ENCODE peak calls at places on chromosome 16, in five cellular contexts. One of them, this sample, is unnamed. For H3K4me1 and H3K9me3, the result is how much of the 10 kb centered on the place peaks cover.

GRCh38 chr16:81767987-81768592 is 11.0 kb upstream of the PLCG2 start:
- DNase-seq in A549: peak
- DNase-seq in kidney: peak
- DNase-seq in endothelial cell of umbilical vein: no peak
- DNase-seq in body of pancreas: peak
- DNase-seq in this sample: peak

GRCh38 chr16:89563639-89564392 is 3.3 kb downstream of the RPL13 start:
- DNase-seq in A549: no peak
- DNase-seq in body of pancreas: peak
- DNase-seq in endothelial cell of umbilical vein: no peak
- DNase-seq in kidney: no peak
- DNase-seq in this sample: no peak

GRCh38 chr16:57505169-57505568 is 18.9 kb upstream of the DOK4 start:
- DNase-seq in kidney: peak
- DNase-seq in body of pancreas: no peak
- DNase-seq in endothelial cell of umbilical vein: no peak
- DNase-seq in A549: no peak
- DNase-seq in this sample: no peak

GRCh38 chr16:59886021-59886420 is 1151.9 kb upstream of the GOT2 start:
- DNase-seq in endothelial cell of umbilical vein: peak
- DNase-seq in kidney: no peak
- DNase-seq in A549: peak
- DNase-seq in body of pancreas: no peak
- DNase-seq in this sample: no peak

GRCh38 chr16:74727903-74728302 is 27.2 kb upstream of the MLKL start:
- DNase-seq in body of pancreas: no peak
- DNase-seq in endothelial cell of umbilical vein: no peak
- DNase-seq in A549: no peak
- DNase-seq in kidney: no peak
- DNase-seq in this sample: no peak

GRCh38 chr16:27195068-27195741 is 8.1 kb upstream of the KDM8 start:
- DNase-seq in endothelial cell of umbilical vein: no peak
- DNase-seq in kidney: no peak
- DNase-seq in body of pancreas: no peak
- DNase-seq in A549: no peak
- DNase-seq in this sample: no peak

GRCh38 chr16:8713635-8714097 is 39.2 kb downstream of the ABAT start:
- DNase-seq in body of pancreas: no peak
- DNase-seq in kidney: no peak
- DNase-seq in A549: no peak
- DNase-seq in endothelial cell of umbilical vein: no peak
- DNase-seq in this sample: no peak

GRCh38 chr16:85989863-85990643 is 91.1 kb downstream of the IRF8 start:
- DNase-seq in body of pancreas: no peak
- DNase-seq in A549: no peak
- DNase-seq in endothelial cell of umbilical vein: no peak
- DNase-seq in kidney: peak
- DNase-seq in this sample: no peak

GRCh38 chr16:54870151-54870550 is 60.5 kb upstream of the IRX5 start:
- DNase-seq in A549: no peak
- DNase-seq in kidney: no peak
- DNase-seq in endothelial cell of umbilical vein: no peak
- DNase-seq in body of pancreas: no peak
- DNase-seq in this sample: no peak

GRCh38 chr16:4505356-4506153 is 29.4 kb downstream of the HMOX2 start:
- DNase-seq in endothelial cell of umbilical vein: no peak
- DNase-seq in body of pancreas: no peak
- DNase-seq in A549: no peak
- DNase-seq in kidney: no peak
- DNase-seq in this sample: peak

GRCh38 chr16:24800586-24800985 is 45.2 kb upstream of the SLC5A11 start:
- DNase-seq in body of pancreas: no peak
- DNase-seq in kidney: no peak
- DNase-seq in endothelial cell of umbilical vein: peak
- DNase-seq in A549: peak
- DNase-seq in this sample: no peak

GRCh38 chr16:75555213-75555706 is 792 bp downstream of the TMEM231 start:
- DNase-seq in endothelial cell of umbilical vein: peak
- DNase-seq in body of pancreas: peak
- DNase-seq in A549: peak
- DNase-seq in kidney: peak
- DNase-seq in this sample: peak

GRCh38 chr16:18829221-18829620 is 27.9 kb upstream of the ARL6IP1 start:
- DNase-seq in body of pancreas: no peak
- DNase-seq in A549: no peak
- DNase-seq in endothelial cell of umbilical vein: no peak
- DNase-seq in kidney: no peak
- DNase-seq in this sample: no peak

GRCh38 chr16:75488322-75488721 is 6.9 kb downstream of the CHST6 start:
- DNase-seq in A549: no peak
- DNase-seq in kidney: no peak
- DNase-seq in endothelial cell of umbilical vein: no peak
- DNase-seq in body of pancreas: no peak
- DNase-seq in this sample: no peak

GRCh38 chr16:78452030-78452429 is 352.6 kb downstream of the WWOX start:
- DNase-seq in endothelial cell of umbilical vein: no peak
- DNase-seq in body of pancreas: no peak
- DNase-seq in kidney: no peak
- DNase-seq in A549: no peak
- DNase-seq in this sample: no peak

GRCh38 chr16:55663770-55664677 is 8.2 kb downstream of the SLC6A2 start:
- DNase-seq in body of pancreas: no peak
- DNase-seq in A549: no peak
- DNase-seq in kidney: no peak
- DNase-seq in endothelial cell of umbilical vein: no peak
- DNase-seq in this sample: no peak

GRCh38 chr16:9119795-9120194 is 28.4 kb downstream of the HAPSTR1 start:
- DNase-seq in kidney: no peak
- DNase-seq in endothelial cell of umbilical vein: no peak
- DNase-seq in A549: peak
- DNase-seq in body of pancreas: no peak
- DNase-seq in this sample: no peak

GRCh38 chr16:24346734-24347133 is 90.6 kb downstream of the CACNG3 start:
- DNase-seq in kidney: no peak
- DNase-seq in body of pancreas: no peak
- DNase-seq in endothelial cell of umbilical vein: no peak
- DNase-seq in A549: no peak
- DNase-seq in this sample: no peak

GRCh38 chr16:77406680-77407079 is 28.2 kb downstream of the ADAMTS18 start:
- DNase-seq in kidney: no peak
- DNase-seq in body of pancreas: no peak
- DNase-seq in endothelial cell of umbilical vein: peak
- DNase-seq in A549: peak
- DNase-seq in this sample: no peak

GRCh38 chr16:64339052-64339770 is 782.7 kb downstream of the CDH11 start:
- DNase-seq in endothelial cell of umbilical vein: no peak
- DNase-seq in kidney: no peak
- DNase-seq in A549: no peak
- DNase-seq in body of pancreas: no peak
- DNase-seq in this sample: no peak

GRCh38 chr16:15605869-15606520 is 37.0 kb downstream of the MARF1 start:
- DNase-seq in A549: no peak
- DNase-seq in endothelial cell of umbilical vein: no peak
- DNase-seq in body of pancreas: no peak
- DNase-seq in kidney: no peak
- DNase-seq in this sample: peak

GRCh38 chr16:56282455-56282854 is 91.2 kb downstream of the GNAO1 start:
- DNase-seq in kidney: no peak
- DNase-seq in body of pancreas: no peak
- DNase-seq in endothelial cell of umbilical vein: no peak
- DNase-seq in A549: no peak
- DNase-seq in this sample: no peak

GRCh38 chr16:51002889-51003490 is 148.1 kb downstream of the SALL1 start:
- DNase-seq in body of pancreas: peak
- DNase-seq in A549: no peak
- DNase-seq in kidney: no peak
- DNase-seq in endothelial cell of umbilical vein: no peak
- DNase-seq in this sample: peak

GRCh38 chr16:57534881-57535658 is 1.3 kb downstream of the CCDC102A start:
- DNase-seq in endothelial cell of umbilical vein: no peak
- DNase-seq in A549: no peak
- DNase-seq in body of pancreas: no peak
- DNase-seq in kidney: peak
- DNase-seq in this sample: no peak

GRCh38 chr16:3618782-3619166 is 7.4 kb upstream of the SLX4 start:
- DNase-seq in body of pancreas: no peak
- DNase-seq in kidney: no peak
- DNase-seq in A549: peak
- DNase-seq in endothelial cell of umbilical vein: no peak
- DNase-seq in this sample: peak

GRCh38 chr16:52114414-52114813 is 432.5 kb downstream of the TOX3 start:
- DNase-seq in A549: peak
- DNase-seq in endothelial cell of umbilical vein: no peak
- DNase-seq in body of pancreas: peak
- DNase-seq in kidney: no peak
- DNase-seq in this sample: peak

GRCh38 chr16:56601325-56601724 is 7.1 kb upstream of the MT2A start:
- DNase-seq in A549: no peak
- DNase-seq in body of pancreas: no peak
- DNase-seq in endothelial cell of umbilical vein: no peak
- DNase-seq in kidney: no peak
- DNase-seq in this sample: no peak

GRCh38 chr16:89917773-89918452 is 749 bp upstream of the MC1R start:
- DNase-seq in A549: peak
- DNase-seq in kidney: peak
- DNase-seq in body of pancreas: peak
- DNase-seq in endothelial cell of umbilical vein: peak
- DNase-seq in this sample: peak

GRCh38 chr16:11080999-11081630 is 136.8 kb downstream of the CLEC16A start:
- DNase-seq in body of pancreas: no peak
- DNase-seq in endothelial cell of umbilical vein: no peak
- DNase-seq in A549: no peak
- DNase-seq in kidney: no peak
- DNase-seq in this sample: no peak

GRCh38 chr16:11080327-11080967 is 136.1 kb downstream of the CLEC16A start:
- DNase-seq in endothelial cell of umbilical vein: no peak
- DNase-seq in A549: no peak
- DNase-seq in kidney: no peak
- DNase-seq in body of pancreas: no peak
- DNase-seq in this sample: no peak

GRCh38 chr16:11079657-11080187 is 135.4 kb downstream of the CLEC16A start:
- DNase-seq in kidney: no peak
- DNase-seq in A549: no peak
- DNase-seq in body of pancreas: no peak
- DNase-seq in endothelial cell of umbilical vein: peak
- DNase-seq in this sample: no peak

GRCh38 chr16:11076259-11077018 is 132.1 kb downstream of the CLEC16A start:
- DNase-seq in endothelial cell of umbilical vein: no peak
- DNase-seq in kidney: no peak
- DNase-seq in A549: no peak
- DNase-seq in body of pancreas: no peak
- DNase-seq in this sample: no peak

DNA sequence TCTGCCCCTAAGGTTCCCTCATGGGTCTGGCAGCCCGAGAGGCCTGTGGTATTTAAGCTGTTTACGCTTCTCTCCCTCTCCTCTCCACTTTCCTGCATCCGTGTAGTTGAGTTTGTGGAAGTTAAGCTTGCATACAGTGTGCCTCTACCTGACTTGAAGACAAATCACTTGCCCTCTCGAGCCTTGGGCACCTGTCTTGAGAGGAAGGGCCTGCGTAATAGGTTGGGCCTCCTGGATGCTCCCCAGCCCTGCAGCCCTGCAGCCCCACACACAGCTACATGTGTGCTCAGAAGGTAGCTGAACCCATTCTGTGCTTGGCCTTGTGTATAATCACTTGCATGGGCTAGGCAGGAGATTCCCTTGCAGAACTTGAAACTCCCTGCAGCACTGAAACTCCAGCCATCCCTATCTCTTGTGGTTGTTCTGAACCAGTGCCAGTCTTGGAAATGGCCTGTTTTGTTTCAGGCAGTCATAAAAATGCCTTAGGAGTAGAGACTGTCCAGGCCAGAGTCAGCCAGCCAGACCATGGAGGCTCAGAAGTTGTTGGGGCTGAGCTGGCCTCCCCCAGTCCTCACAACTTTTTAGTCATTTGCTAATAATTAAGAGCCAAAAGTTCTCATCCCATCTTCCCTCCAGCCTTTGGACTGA is 134.6 kb downstream of the CLEC16A start:
- DNase-seq in A549: no peak
- DNase-seq in endothelial cell of umbilical vein: no peak
- DNase-seq in kidney: no peak
- DNase-seq in body of pancreas: peak
- DNase-seq in this sample: peak
- H3K4me1 ChIP-seq in A549: under half
- H3K4me1 ChIP-seq in endothelial cell of umbilical vein: under half
- H3K4me1 ChIP-seq in kidney: under half
- H3K4me1 ChIP-seq in body of pancreas: under half
- H3K4me1 ChIP-seq in this sample: under half

GRCh38 chr16:35174006-35174405 is 1714.6 kb downstream of the TP53TG3F start:
- DNase-seq in A549: no peak
- DNase-seq in kidney: peak
- DNase-seq in endothelial cell of umbilical vein: no peak
- DNase-seq in body of pancreas: no peak
- DNase-seq in this sample: no peak
- H3K9me3 ChIP-seq in A549: under half
- H3K9me3 ChIP-seq in kidney: under half
- H3K9me3 ChIP-seq in endothelial cell of umbilical vein: under half
- H3K9me3 ChIP-seq in body of pancreas: under half
- H3K9me3 ChIP-seq in this sample: under half

GRCh38 chr16:84931506-84931905 is 79.8 kb downstream of the ZDHHC7 start:
- DNase-seq in kidney: no peak
- DNase-seq in A549: no peak
- DNase-seq in endothelial cell of umbilical vein: no peak
- DNase-seq in body of pancreas: no peak
- DNase-seq in this sample: no peak
- H3K4me1 ChIP-seq in kidney: under half
- H3K4me1 ChIP-seq in A549: under half
- H3K4me1 ChIP-seq in endothelial cell of umbilical vein: under half
- H3K4me1 ChIP-seq in body of pancreas: under half
- H3K4me1 ChIP-seq in this sample: under half

DNA sequence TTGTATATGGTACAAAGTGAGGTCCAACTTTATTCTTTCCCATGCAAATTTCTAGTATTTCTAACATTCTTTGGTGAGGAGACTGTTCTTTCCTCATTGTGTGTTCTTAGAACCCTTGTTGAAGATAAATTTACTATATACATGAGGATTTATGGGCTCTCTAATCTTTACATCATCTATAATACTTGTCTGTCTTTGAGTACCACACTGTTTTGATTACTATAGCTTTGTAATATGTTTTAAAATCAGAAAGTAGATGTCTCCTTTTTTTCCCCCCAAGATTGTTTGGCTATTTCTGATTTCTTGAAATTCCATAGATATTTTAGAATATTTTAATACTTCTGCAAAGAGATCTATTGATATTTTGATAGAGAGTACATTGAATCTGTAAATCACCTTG is 23.7 kb downstream of the ZNF267 start:
- DNase-seq in body of pancreas: no peak
- DNase-seq in A549: no peak
- DNase-seq in kidney: no peak
- DNase-seq in endothelial cell of umbilical vein: no peak
- DNase-seq in this sample: no peak
- H3K9me3 ChIP-seq in body of pancreas: under half
- H3K9me3 ChIP-seq in A549: half or more
- H3K9me3 ChIP-seq in kidney: under half
- H3K9me3 ChIP-seq in endothelial cell of umbilical vein: under half
- H3K9me3 ChIP-seq in this sample: under half

This sample was measured in small intestine.